ENCODE peak calls at places on chromosomes 11 and 22, in six cellular contexts. S, W, C, U, Y and G are unnamed samples.

GRCh38 chr11:84794663-84795443 is 832.3 kb downstream of the DLG2 start:
- DNase-seq in C (no peak), Y (no peak), U (no peak), S (no peak), W (no peak), G (no peak)

GRCh38 chr11:79438631-79439429 is 2.0 kb downstream of the TENM4 start:
- DNase-seq in C (no peak), S (no peak), U (no peak), Y (peak; percentile 73), W (no peak), G (no peak)

GRCh38 chr22:18031670-18032454 is 7.5 kb upstream of the MICAL3 start:
- DNase-seq in Y (no peak), C (no peak), U (no peak), S (no peak), W (peak; percentile 82), G (no peak)

GRCh38 chr22:39661842-39662676 is 91.5 kb downstream of the CACNA1I start:
- DNase-seq in Y (peak; percentile 98), C (peak; percentile 88), U (no peak), S (no peak), W (no peak), G (no peak)

GRCh38 chr11:134120921-134121526 is 52.2 kb downstream of the JAM3 start:
- DNase-seq in S (no peak), Y (no peak), U (no peak), C (no peak), W (no peak), G (peak; percentile 90)

GRCh38 chr22:22895776-22896445 is 8.3 kb downstream of the IGLL5 start:
- DNase-seq in U (no peak), Y (no peak), S (no peak), C (peak; percentile 49), W (no peak), G (no peak)

GRCh38 chr11:120307476-120307875 is 17.6 kb upstream of the TLCD5 start:
- DNase-seq in Y (no peak), U (no peak), S (no peak), C (no peak), W (no peak), G (no peak)

GRCh38 chr11:66768818-66769217 is 39.8 kb upstream of the SPTBN2 start:
- DNase-seq in Y (no peak), C (no peak), W (no peak), U (no peak), S (no peak), G (no peak)

GRCh38 chr11:12845739-12846358 is 163.3 kb upstream of the RASSF10 start:
- DNase-seq in W (no peak), U (peak; percentile 98), S (no peak), C (peak; percentile 44), Y (no peak), G (peak; percentile 17)

GRCh38 chr11:82927264-82927880 is 25.8 kb downstream of the DDIAS start:
- DNase-seq in C (peak; percentile 50), Y (no peak), S (no peak), U (peak; percentile 43), W (peak; percentile 34), G (peak; percentile 59)

GRCh38 chr11:36899796-36900195 is 301.8 kb upstream of the RAG2 start:
- DNase-seq in W (no peak), C (no peak), U (no peak), S (no peak), Y (no peak), G (no peak)

GRCh38 chr11:14645985-14646900 is 2.6 kb downstream of the PDE3B start:
- DNase-seq in Y (no peak), W (no peak), S (no peak), C (no peak), U (no peak), G (no peak)

GRCh38 chr11:19632435-19632834 is 80.2 kb upstream of the NAV2 start:
- DNase-seq in S (no peak), Y (no peak), U (no peak), C (no peak), W (no peak), G (no peak)

GRCh38 chr11:107696140-107696539 is 15.7 kb downstream of the SLN start:
- DNase-seq in S (no peak), Y (no peak), U (no peak), W (peak; percentile 77), C (no peak), G (peak; percentile 90)

GRCh38 chr11:17513853-17514252 is 30.4 kb downstream of the USH1C start:
- DNase-seq in Y (no peak), W (no peak), S (no peak), U (no peak), C (no peak), G (no peak)

GRCh38 chr22:27480487-27480886 is 321.1 kb downstream of the MN1 start:
- DNase-seq in U (peak; percentile 74), W (no peak), C (no peak), Y (peak; percentile 54), S (no peak), G (no peak)

GRCh38 chr22:37328017-37328416 is 45.7 kb downstream of the CYTH4 start:
- DNase-seq in C (no peak), S (no peak), U (no peak), W (peak; percentile 96), Y (no peak), G (peak; percentile 55)

GRCh38 chr22:37325024-37325395 is 42.7 kb downstream of the CYTH4 start:
- DNase-seq in Y (no peak), S (no peak), U (no peak), W (no peak), C (no peak), G (no peak)

GRCh38 chr22:37321288-37321687 is 39.0 kb downstream of the CYTH4 start:
- DNase-seq in Y (no peak), S (no peak), W (no peak), U (peak; percentile 62), C (no peak), G (no peak)

GRCh38 chr22:37326726-37327125 is 44.4 kb downstream of the CYTH4 start:
- DNase-seq in S (no peak), Y (no peak), W (no peak), U (no peak), C (no peak), G (no peak)

GRCh38 chr22:37324340-37325023 is 42.2 kb downstream of the CYTH4 start:
- DNase-seq in Y (no peak), W (no peak), U (no peak), S (no peak), C (no peak), G (no peak)
- TF ChIP-seq EZH2 in Y (no peak), W (no peak), U (no peak), S (no peak), C (no peak), G (no peak)

DNA sequence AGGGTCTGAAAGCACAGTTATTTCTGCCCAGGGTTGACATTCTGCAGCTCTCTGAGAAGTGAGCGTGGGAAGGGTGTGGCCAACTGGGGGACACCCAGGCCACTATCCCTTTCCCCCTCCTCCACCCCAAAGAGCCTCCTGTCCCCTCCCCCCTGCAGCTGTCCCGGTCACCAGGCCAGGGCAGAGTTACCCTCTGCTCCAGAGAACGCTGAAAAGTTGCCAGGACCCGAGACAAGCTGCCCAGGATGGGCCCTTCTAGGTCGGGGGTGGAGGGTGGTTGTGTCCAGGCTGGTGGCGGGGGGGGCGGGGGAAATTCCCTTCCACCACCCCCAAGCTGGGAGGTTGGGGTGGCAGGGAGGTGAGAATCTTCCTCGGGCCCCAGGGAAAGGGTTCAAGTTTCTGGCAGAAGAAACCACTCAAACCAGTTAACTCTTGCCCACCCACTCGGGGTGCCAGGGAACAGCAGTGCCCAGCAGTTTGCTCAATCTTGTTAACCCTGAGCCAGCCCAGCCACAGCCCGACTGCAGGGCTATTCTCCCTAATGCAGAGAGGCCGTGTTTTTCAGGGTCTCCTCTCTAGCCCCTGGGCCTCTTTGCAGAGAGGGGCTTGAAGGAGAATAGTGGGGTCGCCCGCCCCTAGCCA is 615 bp downstream of the LGALS1 start:
- DNase-seq in W (no peak), S (no peak), Y (peak; percentile 53), U (no peak), C (no peak), G (peak; percentile 23)
- H3K9ac ChIP-seq in W (peak overlapping the region; percentile 67), S (peak overlapping the region; percentile 78), Y (no peak overlapping the region), U (peak overlapping the region; percentile 71), C (peak overlapping the region; percentile 71), G (peak overlapping the region; percentile 54)

GRCh38 chr22:49930128-49930527 is 11.7 kb downstream of the CRELD2 start:
- DNase-seq in S (no peak), C (no peak), U (no peak), Y (no peak), W (no peak), G (no peak)

GRCh38 chr22:49931863-49932262 is 13.4 kb downstream of the CRELD2 start:
- DNase-seq in S (no peak), W (no peak), U (no peak), C (no peak), Y (no peak), G (no peak)

GRCh38 chr22:49928571-49929552 is 10.4 kb downstream of the CRELD2 start:
- DNase-seq in C (no peak), S (no peak), Y (no peak), U (no peak), W (no peak), G (no peak)

GRCh38 chr22:49929553-49929979 is 11.1 kb downstream of the CRELD2 start:
- DNase-seq in Y (peak; percentile 94), U (no peak), C (peak; percentile 80), W (no peak), S (no peak), G (no peak)

DNA sequence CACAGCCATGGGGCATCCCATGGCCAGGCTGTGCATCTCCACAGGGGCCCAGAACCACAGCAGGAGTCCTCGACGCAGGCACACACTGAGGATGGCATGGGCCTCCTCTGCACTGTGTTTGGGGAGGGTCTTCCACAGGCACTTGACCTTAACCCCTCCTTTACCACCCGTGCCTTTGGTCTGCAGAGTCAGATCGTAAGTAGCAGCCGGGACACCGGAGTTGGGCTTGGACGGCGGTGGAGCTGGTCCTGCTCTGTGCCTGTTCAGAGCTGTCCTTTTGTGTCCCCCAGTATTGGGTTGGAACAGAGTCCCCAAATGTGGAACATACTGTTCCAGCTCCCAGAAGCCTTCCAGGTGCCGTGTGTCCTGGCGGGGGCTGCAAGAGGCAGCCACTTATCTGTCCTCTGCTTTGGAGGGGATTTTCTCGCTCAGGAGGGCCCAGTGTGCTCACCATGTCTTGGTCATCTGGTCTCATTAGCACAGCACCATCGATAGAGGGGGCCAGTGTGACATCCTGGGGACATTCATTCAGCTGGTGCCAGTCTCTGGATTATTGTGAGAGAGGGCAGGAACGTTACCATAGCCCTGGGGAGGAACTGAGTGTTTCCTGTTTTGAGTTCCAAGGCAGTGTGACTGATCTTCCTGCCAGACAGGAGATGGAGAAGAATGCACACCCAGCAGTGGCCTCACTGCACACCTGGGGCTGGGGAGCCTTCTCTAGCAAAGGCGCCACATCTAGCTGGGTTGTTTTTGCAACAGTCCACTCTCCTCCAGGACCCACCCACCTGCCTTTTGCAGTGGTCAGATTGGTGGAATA is 12.4 kb downstream of the CRELD2 start:
- DNase-seq in C (no peak), U (peak; percentile 81), W (peak; percentile 78), Y (no peak), S (peak; percentile 78), G (peak; percentile 96)
- TF ChIP-seq POLR2A in C (no peak), U (no peak), W (no peak), Y (no peak), S (no peak), G (peak; percentile 57)

GRCh38 chr11:535519-536454 is at the start of gene HRAS:
- DNase-seq in U (peak; percentile 83), Y (peak; percentile 94), W (peak; percentile 86), S (peak; percentile 59), C (peak; percentile 99), G (peak; percentile 94)

GRCh38 chr11:534592-535518 is 521 bp downstream of the HRAS start:
- DNase-seq in Y (peak; percentile 66), W (no peak), S (no peak), C (peak; percentile 21), U (no peak), G (peak; percentile 24)

GRCh38 chr11:538431-539051 is 1.2 kb downstream of the LRRC56 start:
- DNase-seq in S (no peak), W (no peak), Y (peak; percentile 39), U (no peak), C (no peak), G (no peak)

GRCh38 chr11:537622-538430 is 499 bp downstream of the LRRC56 start:
- DNase-seq in Y (no peak), C (no peak), S (no peak), U (no peak), W (no peak), G (no peak)

GRCh38 chr11:536841-537621 is at the start of gene LRRC56:
- DNase-seq in W (peak; percentile 84), Y (peak; percentile 88), S (peak; percentile 79), U (peak; percentile 81), C (peak; percentile 93), G (peak; percentile 54)
- TF ChIP-seq EZH2 in W (no peak), Y (peak; percentile 28), S (no peak), U (no peak), C (no peak), G (no peak)